ENCODE peak calls at places on chromosomes 3 and 15, in five cellular contexts. X, J, S, E and K are unnamed samples.

GRCh38 chr3:123314409-123315270 is 112.9 kb downstream of the SEC22A start:
- DNase-seq in S (no peak), E (no peak), J (no peak), X (no peak), K (no peak)

GRCh38 chr3:110495201-110495927 is 576.3 kb upstream of the NECTIN3 start:
- DNase-seq in S (no peak), J (no peak), X (no peak), E (no peak), K (no peak)

GRCh38 chr3:17207019-17207418 is 322.3 kb downstream of the PLCL2 start:
- DNase-seq in X (no peak), J (no peak), S (no peak), E (no peak), K (no peak)

GRCh38 chr15:78105541-78106241 is 13.3 kb downstream of the SH2D7 start:
- DNase-seq in J (peak), E (peak), X (no peak), S (peak), K (peak)

GRCh38 chr15:72353266-72353665 is 22.5 kb downstream of the HEXA start:
- DNase-seq in S (no peak), X (no peak), E (peak), J (no peak), K (no peak)

GRCh38 chr3:171953300-171954022 is 85.9 kb upstream of the FNDC3B start:
- DNase-seq in X (no peak), J (no peak), E (peak), S (peak), K (no peak)

GRCh38 chr15:48802867-48803266 is 8.0 kb downstream of the CEP152 start:
- DNase-seq in S (peak), E (peak), J (no peak), X (no peak), K (peak)

GRCh38 chr3:6654670-6655069 is 206.2 kb upstream of the GRM7 start:
- DNase-seq in E (no peak), J (no peak), X (no peak), S (no peak), K (no peak)

GRCh38 chr3:11195721-11196332 is 41.5 kb downstream of the HRH1 start:
- DNase-seq in E (peak), J (no peak), X (no peak), S (peak), K (peak)